ENCODE peak calls at places on chromosomes 2 and 18, in nine cellular contexts. G is activated T-cell treated with anti-CD3 and anti-CD28 coated beads, Interleukin-2, amount 50 U/mL, for 1 hour; M is germinal center; J is HuH-7; T is HTR-8/SVneo; O is RCC 7860; E is HCT116; K is psoas muscle; X is Jurkat, Clone E6-1. W is an unnamed sample.

GRCh38 chr2:47035615-47036488 is 119.3 kb downstream of the STPG4 start:
- DNase-seq in E (no peak), M (no peak), O (no peak), J (no peak), X (no peak), T (no peak), K (no peak), G (no peak), W (no peak)

GRCh38 chr18:944440-944839 is 39.8 kb downstream of the ADCYAP1 start:
- DNase-seq in O (peak; percentile 81), X (no peak), J (no peak), K (no peak), E (no peak), G (no peak), T (peak; percentile 55), M (no peak), W (peak; percentile 95)

GRCh38 chr2:238493880-238494572 is 67.3 kb downstream of the ASB1 start:
- DNase-seq in K (peak; percentile 15), T (no peak), X (peak; percentile 62), G (peak; percentile 31), O (no peak), M (peak; percentile 49), E (no peak), J (no peak), W (no peak)

GRCh38 chr18:37334494-37335125 is 231.0 kb downstream of the CELF4 start:
- DNase-seq in G (no peak), O (peak; percentile 7), J (no peak), T (no peak), K (no peak), E (no peak), X (no peak), M (no peak), W (peak; percentile 27)

GRCh38 chr2:127413782-127414743 is 4.2 kb upstream of the PROC start:
- DNase-seq in K (no peak), X (no peak), T (no peak), E (no peak), G (no peak), O (peak; percentile 47), M (no peak), J (no peak), W (no peak)

GRCh38 chr18:13268035-13268700 is 49.6 kb downstream of the LDLRAD4 start:
- DNase-seq in M (no peak), G (no peak), O (no peak), K (no peak), E (no peak), X (no peak), T (no peak), J (no peak), W (peak; percentile 62)

GRCh38 chr2:100411841-100412292 is 5.6 kb downstream of the CHST10 start:
- DNase-seq in K (no peak), E (no peak), M (no peak), O (no peak), T (no peak), G (no peak), J (no peak), X (no peak), W (no peak)

GRCh38 chr2:11395971-11396689 is 51.7 kb upstream of the ROCK2 start:
- DNase-seq in X (no peak), K (no peak), G (no peak), J (no peak), M (no peak), E (no peak), O (no peak), T (no peak), W (no peak)

GRCh38 chr2:166563894-166564293 is 69.8 kb upstream of the SCN7A start:
- DNase-seq in K (no peak), G (no peak), M (no peak), O (no peak), T (no peak), X (no peak), E (no peak), J (no peak), W (no peak)

GRCh38 chr2:204722691-204723090 is 177.4 kb downstream of the PARD3B start:
- DNase-seq in G (no peak), E (no peak), T (no peak), M (no peak), K (no peak), O (no peak), J (no peak), X (no peak), W (no peak)

GRCh38 chr2:178069551-178069950 is 3.0 kb downstream of the PDE11A start:
- DNase-seq in J (no peak), E (no peak), G (no peak), X (peak; percentile 2), O (no peak), M (no peak), T (no peak), K (no peak), W (no peak)

GRCh38 chr2:65343381-65343780 is 89.0 kb downstream of the SPRED2 start:
- DNase-seq in O (no peak), G (no peak), J (no peak), X (no peak), E (no peak), T (no peak), M (no peak), K (no peak), W (no peak)

GRCh38 chr18:42781298-42781815 is 334.1 kb downstream of the RIT2 start:
- DNase-seq in G (no peak), E (no peak), T (no peak), O (no peak), J (no peak), M (no peak), K (no peak), X (no peak), W (no peak)

GRCh38 chr2:207227062-207227748 is 61.5 kb upstream of the KLF7 start:
- DNase-seq in T (no peak), M (no peak), E (no peak), O (no peak), J (no peak), K (peak; percentile 78), G (no peak), X (no peak), W (no peak)

GRCh38 chr18:66599190-66599589 is 4.7 kb downstream of the CDH19 start:
- DNase-seq in E (no peak), G (no peak), O (no peak), T (no peak), K (no peak), M (no peak), X (no peak), J (no peak), W (no peak)

GRCh38 chr2:147096671-147097070 is 748.2 kb upstream of the ACVR2A start:
- DNase-seq in O (no peak), X (no peak), M (no peak), E (no peak), T (no peak), J (no peak), G (no peak), K (no peak), W (no peak)

GRCh38 chr2:128644156-128644555 is 325.5 kb upstream of the HS6ST1 start:
- DNase-seq in K (no peak), T (no peak), O (no peak), G (no peak), M (no peak), E (no peak), X (no peak), J (no peak), W (no peak)

GRCh38 chr2:132670104-132670960 is at the start of gene LYPD1:
- DNase-seq in G (no peak), K (peak; percentile 50), O (peak; percentile 53), J (peak; percentile 15), E (no peak), T (peak; percentile 29), X (no peak), M (no peak), W (no peak)

GRCh38 chr2:33372940-33373553 is 103.4 kb upstream of the RASGRP3 start:
- DNase-seq in O (peak; percentile 18), J (peak; percentile 23), G (no peak), T (peak; percentile 46), M (peak; percentile 65), E (peak; percentile 47), X (peak; percentile 51), K (no peak), W (no peak)

GRCh38 chr2:64325852-64326577 is 127.9 kb upstream of the LGALSL start:
- DNase-seq in K (no peak), M (peak; percentile 22), X (peak; percentile 28), E (no peak), T (no peak), G (peak; percentile 50), O (no peak), J (no peak), W (no peak)

GRCh38 chr2:198913394-198914152 is 544.2 kb downstream of the SATB2 start:
- DNase-seq in T (no peak), O (no peak), G (no peak), X (no peak), M (peak; percentile 13), E (no peak), K (no peak), J (no peak), W (no peak)

GRCh38 chr2:23617817-23618216 is 232.8 kb downstream of the KLHL29 start:
- DNase-seq in E (no peak), X (no peak), T (no peak), J (no peak), O (no peak), G (no peak), K (no peak), M (no peak), W (no peak)

GRCh38 chr2:197969391-197969893 is 165.0 kb downstream of the PLCL1 start:
- DNase-seq in E (no peak), M (no peak), G (no peak), O (peak; percentile 39), X (no peak), J (no peak), T (no peak), K (no peak), W (no peak)

GRCh38 chr2:67277450-67277849 is 119.7 kb upstream of the ETAA1 start:
- DNase-seq in E (no peak), G (no peak), X (no peak), O (no peak), K (no peak), J (peak; percentile 3), M (no peak), T (no peak), W (no peak)

GRCh38 chr2:85288244-85288725 is 39.5 kb downstream of the TGOLN2 start:
- DNase-seq in T (peak; percentile 61), O (peak; percentile 59), E (peak; percentile 23), G (no peak), K (peak; percentile 1), M (no peak), J (no peak), X (no peak), W (no peak)